ENCODE peak calls at places on chromosomes 7 and 10, in six cellular contexts. Y is esophagus squamous epithelium, Q is stomach, D is IMR-90, Z is HCT116, V is adrenal gland. L is an unnamed sample.

GRCh38 chr7:65285906-65286864 is 87.5 kb upstream of the ZNF92 start:
- DNase-seq in D (no peak), Q (no peak), V (no peak), Y (no peak), Z (no peak), L (no peak)

GRCh38 chr10:120800528-120801323 is 50.4 kb upstream of the WDR11 start:
- DNase-seq in Z (no peak), D (no peak), V (no peak), Y (no peak), Q (no peak), L (no peak)

GRCh38 chr10:49023752-49024151 is 84.1 kb upstream of the LRRC18 start:
- DNase-seq in Y (no peak), V (no peak), Q (no peak), D (peak), Z (no peak), L (no peak)

GRCh38 chr7:138527746-138528223 is 67.7 kb downstream of the TRIM24 start:
- DNase-seq in Q (no peak), V (peak), Z (peak), Y (no peak), D (no peak), L (no peak)

GRCh38 chr10:4246881-4247358 is 461.9 kb upstream of the KLF6 start:
- DNase-seq in D (peak), Q (no peak), V (no peak), Y (no peak), Z (no peak), L (no peak)

GRCh38 chr7:26653966-26654365 is 210.4 kb downstream of the SKAP2 start:
- DNase-seq in D (no peak), Z (no peak), V (no peak), Q (no peak), Y (no peak), L (no peak)

GRCh38 chr10:120741415-120741814 is 109.7 kb upstream of the WDR11 start:
- DNase-seq in D (no peak), Q (no peak), Z (no peak), Y (no peak), V (no peak), L (no peak)

GRCh38 chr7:104179178-104179577 is 28.6 kb downstream of the ORC5 start:
- DNase-seq in D (peak), Y (no peak), Q (no peak), Z (no peak), V (no peak), L (no peak)

DNA sequence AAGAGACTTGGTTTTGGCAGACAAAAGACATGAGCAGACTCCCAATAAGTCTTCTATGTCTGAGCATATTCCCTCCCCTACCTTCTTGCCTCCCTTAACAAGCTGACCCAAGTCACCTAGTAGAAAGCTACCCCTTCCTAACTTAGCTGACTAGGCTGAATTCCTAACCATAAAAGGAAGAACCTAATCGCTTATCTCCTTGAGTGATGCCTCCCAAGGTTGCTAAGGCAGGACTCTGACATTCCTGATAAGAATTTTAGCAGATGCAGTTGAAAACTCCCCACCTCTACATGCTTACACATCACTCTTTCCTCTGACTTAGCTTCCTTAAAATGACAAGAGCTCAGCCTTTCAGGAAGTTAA is 704.7 kb upstream of the MBL2 start:
- DNase-seq in V (no peak), Z (no peak), Y (no peak), Q (no peak), D (no peak), L (no peak)
- H3K27ac ChIP-seq in V (no peak), Z (no peak), Y (no peak), Q (no peak), D (no peak), L (no peak)

GRCh38 chr7:85133560-85133959 is 53.3 kb downstream of the SEMA3D start:
- DNase-seq in Y (no peak), D (no peak), V (no peak), Q (no peak), Z (no peak), L (no peak)

GRCh38 chr7:85130702-85131101 is 56.2 kb downstream of the SEMA3D start:
- DNase-seq in V (no peak), Y (no peak), D (no peak), Q (no peak), Z (no peak), L (no peak)

DNA sequence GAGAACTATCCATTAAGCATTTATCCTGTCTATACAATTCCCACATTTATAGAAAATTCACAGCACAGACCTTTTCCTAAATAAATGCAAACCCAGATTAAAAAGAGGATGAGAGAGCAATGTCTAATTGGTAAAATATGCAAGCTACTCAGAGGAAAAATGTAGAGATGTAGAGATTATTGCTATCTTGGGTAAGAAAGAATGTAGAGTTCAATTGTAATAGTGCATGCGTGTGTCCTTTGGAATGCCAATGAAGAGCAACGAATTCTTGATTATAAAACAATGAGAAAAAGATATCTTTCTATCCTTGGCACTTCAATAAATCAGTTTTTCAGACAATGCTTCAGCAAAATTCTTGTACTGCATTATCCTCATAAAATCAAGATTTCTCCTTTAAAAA is 50.9 kb downstream of the SEMA3D start:
- DNase-seq in Q (no peak), Z (no peak), V (no peak), Y (no peak), D (peak), L (no peak)
- TF ChIP-seq POLR2A in Q (no peak), Z (no peak), V (no peak), Y (no peak), D (no peak), L (no peak)

GRCh38 chr10:89888647-89889046 is 187.3 kb downstream of the KIF20B start:
- DNase-seq in Q (no peak), V (no peak), Z (no peak), D (no peak), Y (no peak), L (no peak)

GRCh38 chr10:89887830-89888229 is 186.4 kb downstream of the KIF20B start:
- DNase-seq in V (no peak), Q (no peak), Y (no peak), D (no peak), Z (no peak), L (peak)

GRCh38 chr10:89894051-89894450 is 192.7 kb downstream of the KIF20B start:
- DNase-seq in Y (no peak), D (no peak), Q (no peak), V (no peak), Z (no peak), L (no peak)

GRCh38 chr10:89889610-89890009 is 188.2 kb downstream of the KIF20B start:
- DNase-seq in Q (no peak), Z (no peak), D (no peak), Y (no peak), V (no peak), L (no peak)

DNA sequence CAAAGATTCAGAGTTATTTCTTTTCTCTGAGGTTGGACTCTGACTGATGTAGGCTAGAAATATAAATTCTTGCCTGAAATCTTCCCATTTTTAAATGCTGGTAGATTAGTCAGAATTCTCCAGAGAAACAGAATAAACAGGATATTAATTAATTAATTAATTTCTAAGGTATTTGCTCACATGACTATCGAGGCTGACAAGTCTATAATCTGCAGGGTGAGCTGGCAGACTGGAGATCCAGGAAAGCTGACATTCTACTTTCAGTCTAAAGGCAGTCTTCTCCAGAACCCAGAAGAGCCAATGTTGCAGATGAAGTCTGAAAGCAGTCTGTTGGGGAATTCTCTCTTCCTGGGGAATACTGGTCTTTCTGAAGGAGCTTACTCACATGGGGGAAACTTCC is 189.6 kb downstream of the KIF20B start:
- DNase-seq in D (no peak), Z (no peak), V (no peak), Q (no peak), Y (no peak), L (no peak)
- H3K27ac ChIP-seq in D (no peak), Z (no peak), V (no peak), Q (no peak), Y (no peak), L (no peak)

GRCh38 chr7:149838224-149838991 is at the start of gene ZNF862:
- DNase-seq in Q (peak), D (peak), V (peak), Y (peak), Z (peak), L (peak)
- TF ChIP-seq POLR2A in Q (no peak), D (peak), V (peak), Y (no peak), Z (peak), L (peak)

DNA sequence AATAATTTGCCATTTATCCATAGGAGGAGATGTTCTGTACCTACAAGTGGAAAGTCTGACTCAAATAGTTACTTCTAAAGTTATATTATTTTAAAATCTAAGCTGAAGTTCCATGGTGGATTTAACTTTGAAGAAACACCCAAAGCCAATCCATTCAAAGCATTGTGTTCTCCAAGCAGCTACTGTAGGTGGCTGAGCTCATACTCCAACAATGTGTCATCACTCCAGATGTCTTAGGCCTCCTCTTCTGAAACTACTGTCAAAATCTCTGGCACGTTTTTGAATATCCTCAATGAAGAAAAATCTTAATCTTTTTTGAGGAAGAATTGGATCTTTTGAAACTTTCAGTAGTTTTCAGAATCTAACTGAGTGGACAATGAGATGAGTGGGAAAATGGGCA is 169.1 kb downstream of the PTEN start:
- DNase-seq in D (peak), Z (no peak), Q (no peak), V (no peak), Y (no peak), L (no peak)
- H3K27ac ChIP-seq in D (no peak), Z (no peak), Q (no peak), V (no peak), Y (no peak), L (no peak)

DNA sequence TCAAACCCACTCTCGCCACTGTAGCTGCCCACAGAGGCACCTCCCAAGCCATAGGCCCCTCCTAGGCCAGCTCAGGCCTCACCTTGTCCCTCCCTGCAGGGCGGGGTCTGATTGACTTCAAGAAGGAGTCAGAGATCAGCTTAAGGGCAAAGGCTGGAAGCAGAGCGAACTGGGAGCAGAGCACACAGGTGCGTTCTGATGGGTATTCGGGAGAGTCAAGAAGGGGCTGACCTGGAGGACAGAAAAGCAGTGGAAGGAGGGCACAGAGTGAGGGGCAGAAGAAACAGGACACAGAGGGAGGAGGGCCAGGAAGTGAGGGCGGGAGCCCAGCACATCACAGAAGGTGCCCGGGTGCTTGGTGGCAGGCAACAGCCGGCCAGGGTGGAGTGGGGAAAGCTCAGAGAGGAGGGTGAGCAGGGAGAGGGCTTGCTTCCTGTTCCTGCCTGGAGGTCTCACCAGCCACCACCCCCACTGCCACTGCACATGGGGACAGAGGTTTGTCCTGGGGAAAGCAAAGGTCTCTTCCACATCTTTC is at the start of gene AOC1:
- DNase-seq in Z (no peak), Q (peak), D (no peak), V (no peak), Y (no peak), L (no peak)
- TF ChIP-seq POLR2A in Z (no peak), Q (no peak), D (no peak), V (no peak), Y (no peak), L (no peak)

DNA sequence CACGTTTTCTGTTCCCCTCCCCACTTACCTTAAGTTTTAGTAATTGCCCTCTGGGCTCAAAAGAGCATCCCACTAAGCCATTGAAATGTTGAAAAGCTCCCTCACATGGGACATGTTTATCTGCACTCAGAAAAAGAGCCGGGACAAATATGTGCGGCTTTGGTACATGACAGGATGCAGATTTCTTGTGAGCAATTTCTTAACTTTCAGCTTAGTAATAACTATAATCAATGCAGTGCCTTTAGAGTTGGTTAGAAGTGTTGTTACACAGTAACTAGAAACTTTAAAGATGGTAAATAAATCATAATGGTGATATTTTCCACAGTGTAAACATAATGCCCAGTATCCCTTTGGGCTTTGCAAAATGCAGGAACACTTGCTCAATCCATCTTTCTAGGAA is 89.2 kb downstream of the ZNF365 start:
- DNase-seq in Y (no peak), D (no peak), Z (no peak), Q (no peak), V (no peak), L (no peak)
- H3K27ac ChIP-seq in Y (no peak), D (no peak), Z (no peak), Q (no peak), V (no peak), L (no peak)

DNA sequence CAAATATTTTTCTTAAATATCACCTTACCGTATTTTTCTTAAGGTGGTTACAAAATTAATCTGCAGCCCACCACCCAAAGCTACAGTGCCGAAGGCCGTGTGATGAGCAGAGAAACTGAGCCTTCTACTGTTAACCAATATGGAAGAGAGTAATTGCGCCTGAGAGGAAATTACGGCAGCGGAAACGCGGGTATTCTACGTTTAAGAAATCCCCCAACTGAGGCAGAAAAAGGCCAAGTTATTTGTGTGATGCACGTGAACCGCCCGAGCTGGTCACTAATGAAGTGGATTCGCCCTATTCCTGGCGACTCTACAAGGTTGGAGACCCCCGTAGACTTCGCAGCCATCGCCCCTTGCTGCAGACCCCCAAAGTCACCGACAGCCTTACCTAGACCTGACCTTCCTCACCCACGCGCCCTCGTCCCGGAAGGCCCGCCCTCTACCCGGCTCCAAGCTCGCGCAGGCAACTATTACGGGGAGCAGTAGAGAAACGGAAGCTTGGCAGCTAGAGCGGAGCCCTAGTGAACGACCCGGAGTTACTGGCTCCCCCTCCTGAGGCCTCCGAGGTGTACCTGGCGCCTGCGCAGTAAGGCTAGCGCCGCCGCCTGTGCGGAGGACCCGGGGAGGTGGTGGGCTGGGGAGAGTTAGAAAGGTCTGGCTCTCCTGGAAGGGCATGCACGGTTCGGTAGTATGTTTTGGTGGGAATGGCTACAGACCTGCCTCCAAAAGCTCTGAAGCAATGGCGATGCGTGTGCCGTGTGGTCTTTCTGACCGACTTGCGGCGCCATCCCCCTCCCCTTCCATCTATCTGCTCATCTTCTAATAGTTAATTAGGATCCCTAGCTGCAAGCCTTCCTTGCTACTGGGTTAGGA is at the start of gene MRPS33:
- DNase-seq in Z (peak), V (peak), Q (peak), Y (peak), D (peak), L (peak)
- TF ChIP-seq POLR2A in Z (peak), V (peak), Q (no peak), Y (no peak), D (peak), L (peak)

GRCh38 chr10:42921951-42922350 is 139.4 kb downstream of the BMS1 start:
- DNase-seq in Y (no peak), Q (no peak), Z (no peak), D (no peak), V (no peak), L (no peak)

GRCh38 chr10:42911359-42911758 is 128.8 kb downstream of the BMS1 start:
- DNase-seq in Y (no peak), V (no peak), Z (no peak), Q (no peak), D (no peak), L (no peak)

DNA sequence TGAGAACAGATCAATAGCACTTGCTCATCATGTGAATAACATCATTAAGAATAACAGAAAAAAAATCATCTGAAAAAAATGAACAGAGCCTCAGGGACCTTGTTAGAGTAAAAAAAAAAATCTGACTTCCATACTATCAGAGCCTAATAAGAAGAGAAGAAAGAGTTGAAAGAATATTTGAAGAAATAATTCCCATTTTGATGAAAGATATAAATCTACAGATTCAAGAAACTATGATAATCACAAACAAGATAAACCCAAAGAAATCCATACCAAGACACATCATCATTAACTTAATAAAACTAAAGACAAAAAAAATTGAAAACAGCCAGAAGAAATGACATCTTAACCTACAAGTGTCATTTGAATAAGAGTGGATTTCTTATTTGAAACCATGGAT is 134.4 kb downstream of the BMS1 start:
- DNase-seq in D (no peak), V (no peak), Q (no peak), Z (no peak), Y (no peak), L (no peak)
- H3K27ac ChIP-seq in D (no peak), V (no peak), Q (no peak), Z (no peak), Y (no peak), L (no peak)

GRCh38 chr10:14602807-14603538 is 171.7 kb downstream of the FAM107B start:
- DNase-seq in Z (no peak), D (peak), Y (no peak), Q (no peak), V (no peak), L (no peak)

GRCh38 chr10:14601872-14602725 is 172.6 kb downstream of the FAM107B start:
- DNase-seq in Z (peak), Y (no peak), D (peak), V (peak), Q (peak), L (peak)

GRCh38 chr10:14598809-14599764 is 175.6 kb downstream of the FAM107B start:
- DNase-seq in V (no peak), Z (no peak), Y (no peak), Q (peak), D (no peak), L (no peak)

GRCh38 chr10:14603539-14604102 is 171.1 kb downstream of the FAM107B start:
- DNase-seq in D (no peak), Y (no peak), Z (no peak), V (no peak), Q (no peak), L (no peak)

GRCh38 chr10:14600065-14600464 is 174.6 kb downstream of the FAM107B start:
- DNase-seq in Q (no peak), Z (no peak), V (no peak), Y (no peak), D (no peak), L (no peak)
- TF ChIP-seq POLR2A in Q (no peak), Z (no peak), V (no peak), Y (no peak), D (no peak), L (no peak)

L was measured in breast epithelium.